ENCODE peak calls at places on chromosomes 2 and 18, in eight cellular contexts. H, Q, Z, Y, S, P, X and K are unnamed samples.

GRCh38 chr2:136527560-136527959 is 237.8 kb upstream of the THSD7B start:
- DNase-seq in P (peak), Q (no peak), H (peak), Y (no peak), S (no peak), Z (no peak), X (no peak), K (no peak)

GRCh38 chr2:240989451-240990265 is 8.8 kb upstream of the SNED1 start:
- DNase-seq in Q (no peak), H (peak), S (no peak), P (peak), Z (no peak), Y (no peak), X (peak), K (no peak)

GRCh38 chr2:26727641-26728561 is 35.4 kb downstream of the KCNK3 start:
- DNase-seq in P (no peak), Q (no peak), Z (no peak), X (no peak), Y (peak), S (no peak), H (no peak), K (no peak)

GRCh38 chr2:36587091-36587490 is 10.9 kb downstream of the FEZ2 start:
- DNase-seq in H (no peak), P (no peak), Y (no peak), X (no peak), Z (no peak), Q (no peak), S (no peak), K (no peak)

GRCh38 chr2:1593371-1594205 is 150.7 kb downstream of the PXDN start:
- DNase-seq in Z (no peak), Q (no peak), P (no peak), X (no peak), H (no peak), Y (peak), S (no peak), K (no peak)

GRCh38 chr2:106990307-106990706 is 104.3 kb upstream of the ST6GAL2 start:
- DNase-seq in Y (peak), S (no peak), X (no peak), P (no peak), Z (no peak), Q (no peak), H (no peak), K (no peak)

GRCh38 chr18:25678226-25678625 is 326.3 kb upstream of the ZNF521 start:
- DNase-seq in Z (no peak), P (no peak), Q (no peak), X (no peak), S (no peak), Y (no peak), H (no peak), K (no peak)

GRCh38 chr2:202375006-202375610 is 1.0 kb upstream of the BMPR2 start:
- DNase-seq in P (peak), Z (no peak), S (peak), Q (peak), H (no peak), X (peak), Y (peak), K (peak)

GRCh38 chr18:7812431-7813063 is 245.4 kb downstream of the PTPRM start:
- DNase-seq in H (no peak), Z (no peak), Y (peak), P (no peak), S (no peak), X (no peak), Q (no peak), K (no peak)

GRCh38 chr2:133434962-133435668 is 133.1 kb downstream of the NCKAP5 start:
- DNase-seq in S (no peak), X (no peak), H (no peak), P (no peak), Z (no peak), Q (no peak), Y (peak), K (no peak)

GRCh38 chr18:433297-433696 is 67.2 kb downstream of the COLEC12 start:
- DNase-seq in P (no peak), H (no peak), Y (no peak), X (no peak), S (no peak), Q (no peak), Z (no peak), K (no peak)